ENCODE peak calls at places on chromosomes 4 and X, in five cellular contexts. One of them, this sample, is unnamed.

GRCh38 chrX:153501530-153501929 is 6.8 kb downstream of the BGN start:
- DNase-seq in MG63: peak
- DNase-seq in nucleus accumbens: peak
- DNase-seq in lung: no peak
- DNase-seq in iPS-NIHi11: no peak
- DNase-seq in this sample: no peak

GRCh38 chr4:38091636-38092035 is 131.4 kb downstream of the PTTG2 start:
- DNase-seq in lung: no peak
- DNase-seq in iPS-NIHi11: no peak
- DNase-seq in nucleus accumbens: no peak
- DNase-seq in MG63: no peak
- DNase-seq in this sample: no peak

GRCh38 chr4:117702353-117702752 is 331.9 kb upstream of the NDST3 start:
- DNase-seq in iPS-NIHi11: no peak
- DNase-seq in nucleus accumbens: no peak
- DNase-seq in MG63: no peak
- DNase-seq in lung: no peak
- DNase-seq in this sample: no peak

GRCh38 chr4:107854326-107855030 is 29.7 kb downstream of the SGMS2 start:
- DNase-seq in iPS-NIHi11: no peak
- DNase-seq in MG63: no peak
- DNase-seq in nucleus accumbens: no peak
- DNase-seq in lung: no peak
- DNase-seq in this sample: no peak

GRCh38 chr4:152390216-152390615 is 145.7 kb downstream of the FBXW7 start:
- DNase-seq in nucleus accumbens: no peak
- DNase-seq in iPS-NIHi11: no peak
- DNase-seq in MG63: no peak
- DNase-seq in lung: no peak
- DNase-seq in this sample: no peak

GRCh38 chr4:24394041-24394440 is 190.3 kb downstream of the DHX15 start:
- DNase-seq in iPS-NIHi11: no peak
- DNase-seq in MG63: peak
- DNase-seq in lung: no peak
- DNase-seq in nucleus accumbens: no peak
- DNase-seq in this sample: no peak

GRCh38 chr4:26197018-26197779 is 123.6 kb upstream of the RBPJ start:
- DNase-seq in MG63: peak
- DNase-seq in lung: no peak
- DNase-seq in iPS-NIHi11: no peak
- DNase-seq in nucleus accumbens: no peak
- DNase-seq in this sample: no peak

GRCh38 chr4:105158837-105159236 is 12.2 kb downstream of the TET2 start:
- DNase-seq in lung: peak
- DNase-seq in MG63: no peak
- DNase-seq in nucleus accumbens: no peak
- DNase-seq in iPS-NIHi11: peak
- DNase-seq in this sample: no peak

GRCh38 chrX:115650916-115651315 is 89.9 kb downstream of the PLS3 start:
- DNase-seq in MG63: peak
- DNase-seq in lung: peak
- DNase-seq in nucleus accumbens: peak
- DNase-seq in iPS-NIHi11: peak
- DNase-seq in this sample: peak

GRCh38 chrX:150581093-150581775 is 12.8 kb downstream of the MTM1 start:
- DNase-seq in lung: no peak
- DNase-seq in nucleus accumbens: no peak
- DNase-seq in MG63: no peak
- DNase-seq in iPS-NIHi11: no peak
- DNase-seq in this sample: no peak

GRCh38 chr4:73387552-73387951 is 16.5 kb upstream of the ALB start:
- DNase-seq in iPS-NIHi11: no peak
- DNase-seq in lung: no peak
- DNase-seq in MG63: no peak
- DNase-seq in nucleus accumbens: no peak
- DNase-seq in this sample: no peak

GRCh38 chr4:145823743-145824142 is 114.9 kb downstream of the ZNF827 start:
- DNase-seq in MG63: no peak
- DNase-seq in lung: no peak
- DNase-seq in iPS-NIHi11: no peak
- DNase-seq in nucleus accumbens: no peak
- DNase-seq in this sample: no peak

GRCh38 chrX:40897768-40898167 is 162.4 kb upstream of the MED14 start:
- DNase-seq in iPS-NIHi11: no peak
- DNase-seq in lung: no peak
- DNase-seq in nucleus accumbens: no peak
- DNase-seq in MG63: no peak
- DNase-seq in this sample: no peak

GRCh38 chr4:173272987-173273386 is 61.2 kb downstream of the HMGB2 start:
- DNase-seq in lung: no peak
- DNase-seq in nucleus accumbens: no peak
- DNase-seq in iPS-NIHi11: no peak
- DNase-seq in MG63: no peak
- DNase-seq in this sample: no peak

GRCh38 chrX:1464282-1465131 is 11.8 kb upstream of the ASMTL start:
- DNase-seq in lung: peak
- DNase-seq in nucleus accumbens: no peak
- DNase-seq in MG63: no peak
- DNase-seq in iPS-NIHi11: no peak
- DNase-seq in this sample: no peak

GRCh38 chrX:120660638-120661037 is 30.8 kb upstream of the C1GALT1C1 start:
- DNase-seq in nucleus accumbens: no peak
- DNase-seq in MG63: peak
- DNase-seq in lung: no peak
- DNase-seq in iPS-NIHi11: no peak
- DNase-seq in this sample: no peak